ENCODE peak calls at places on chromosome 22, in eight cellular contexts. D, O, Y, T, F, V, Z and S are unnamed samples.

GRCh38 chr22:26617251-26618199 is at the start of gene CRYBB1:
- DNase-seq in D (no peak), O (peak; percentile 36), Y (no peak), T (no peak), F (peak; percentile 56), V (no peak), Z (peak; percentile 87), S (peak; percentile 56)

GRCh38 chr22:49629024-49629570 is 198.6 kb downstream of the BRD1 start:
- DNase-seq in D (no peak), O (no peak), Y (no peak), T (no peak), F (no peak), V (no peak), Z (no peak), S (no peak)

GRCh38 chr22:49752598-49753091 is 75.0 kb downstream of the BRD1 start:
- DNase-seq in D (no peak), O (no peak), Y (no peak), T (peak; percentile 22), F (no peak), V (no peak), Z (no peak), S (no peak)

GRCh38 chr22:35318346-35319215 is 18.9 kb downstream of the TOM1 start:
- DNase-seq in D (no peak), O (no peak), Y (no peak), T (no peak), F (no peak), V (no peak), Z (no peak), S (no peak)

GRCh38 chr22:49447837-49448236 is 379.8 kb downstream of the BRD1 start:
- DNase-seq in D (no peak), O (no peak), Y (no peak), T (no peak), F (no peak), V (no peak), Z (no peak), S (no peak)

GRCh38 chr22:10781571-10782403 is 4746.2 kb upstream of the OR11H1 start:
- DNase-seq in D (no peak), O (no peak), Y (no peak), T (no peak), F (no peak), V (no peak), Z (no peak), S (no peak)

GRCh38 chr22:21563912-21564311 is 3.6 kb upstream of the UBE2L3 start:
- DNase-seq in D (no peak), O (no peak), Y (no peak), T (no peak), F (no peak), V (no peak), Z (no peak), S (no peak)

GRCh38 chr22:11616811-11617210 is 3911.2 kb upstream of the OR11H1 start:
- DNase-seq in D (no peak), O (no peak), Y (no peak), T (no peak), F (no peak), V (no peak), Z (no peak), S (no peak)

GRCh38 chr22:38696606-38697005 is 4.1 kb downstream of the JOSD1 start:
- DNase-seq in D (peak; percentile 92), O (peak; percentile 92), Y (peak; percentile 88), T (no peak), F (no peak), V (no peak), Z (no peak), S (no peak)

GRCh38 chr22:21909871-21910270 is 42.4 kb upstream of the MAPK1 start:
- DNase-seq in D (no peak), O (no peak), Y (no peak), T (no peak), F (no peak), V (no peak), Z (no peak), S (no peak)

GRCh38 chr22:50317674-50318073 is 9.1 kb downstream of the DENND6B start:
- DNase-seq in D (no peak), O (no peak), Y (no peak), T (no peak), F (no peak), V (no peak), Z (no peak), S (no peak)

GRCh38 chr22:50731811-50732624 is 6.0 kb upstream of the ACR start:
- DNase-seq in D (peak; percentile 7), O (peak; percentile 31), Y (no peak), T (no peak), F (peak; percentile 42), V (peak; percentile 64), Z (peak; percentile 43), S (peak; percentile 68)

GRCh38 chr22:38614331-38615122 is 41.7 kb downstream of the FAM227A start:
- DNase-seq in D (peak; percentile 36), O (peak; percentile 59), Y (peak; percentile 22), T (no peak), F (no peak), V (no peak), Z (no peak), S (no peak)

GRCh38 chr22:33116846-33117547 is 58.8 kb upstream of the SYN3 start:
- DNase-seq in D (no peak), O (no peak), Y (no peak), T (no peak), F (no peak), V (no peak), Z (no peak), S (peak; percentile 20)

GRCh38 chr22:20036535-20037392 is 15.9 kb downstream of the TANGO2 start:
- DNase-seq in D (no peak), O (no peak), Y (no peak), T (no peak), F (no peak), V (no peak), Z (no peak), S (no peak)
- H3K4me2 ChIP-seq in D (no peak overlapping the region), O (no peak overlapping the region), Y (no peak overlapping the region), T (no peak overlapping the region), F (no peak overlapping the region), V (no peak overlapping the region), Z (no peak overlapping the region), S (no peak overlapping the region)

DNA sequence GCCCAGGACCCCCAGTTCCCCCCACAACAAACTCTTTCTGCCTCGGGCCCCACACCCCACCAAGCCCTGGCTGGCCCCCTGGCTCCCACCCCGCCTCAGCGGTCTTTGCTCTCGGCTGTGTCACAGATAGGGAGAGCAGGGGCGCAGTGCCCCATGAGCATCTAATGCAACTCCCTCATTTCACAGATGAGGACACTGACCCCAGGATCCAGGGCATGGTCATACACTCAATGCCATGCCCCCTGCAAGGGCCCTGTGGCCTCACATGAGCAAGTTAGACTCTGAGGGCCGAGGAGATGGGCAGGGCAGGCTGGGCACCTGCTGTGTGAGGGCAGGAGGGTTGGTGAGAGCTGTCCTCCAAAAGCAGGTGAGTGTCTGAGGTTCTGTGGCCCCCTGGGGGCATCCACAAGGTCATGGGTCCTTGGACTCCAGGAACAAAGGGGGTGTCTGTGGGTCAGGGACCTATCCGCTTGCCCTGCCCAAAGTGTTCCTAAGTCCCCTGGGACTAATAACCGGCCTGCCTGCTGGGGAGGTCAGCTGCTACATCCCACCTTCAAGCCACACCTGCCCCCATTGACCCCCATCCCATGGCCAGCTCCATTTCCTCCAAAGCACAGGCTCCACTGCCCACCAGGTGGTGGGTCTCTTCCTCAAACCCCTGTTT is 2.5 kb downstream of the MIF start:
- DNase-seq in D (no peak), O (no peak), Y (no peak), T (no peak), F (no peak), V (no peak), Z (no peak), S (no peak)
- TF ChIP-seq CTCF in D (no peak), O (no peak), Y (no peak), T (no peak), F (no peak), V (no peak), Z (no peak), S (no peak)

GRCh38 chr22:48080304-48081165 is 1318.1 kb downstream of the TBC1D22A start:
- DNase-seq in D (no peak), O (no peak), Y (no peak), T (no peak), F (no peak), V (no peak), Z (no peak), S (no peak)
- H3K4me2 ChIP-seq in D (no peak overlapping the region), O (no peak overlapping the region), Y (no peak overlapping the region), T (no peak overlapping the region), F (no peak overlapping the region), V (peak overlapping the region; percentile 56), Z (no peak overlapping the region), S (peak overlapping the region; percentile 52)

GRCh38 chr22:46251816-46252380 is 1.8 kb upstream of the CDPF1 start:
- DNase-seq in D (no peak), O (no peak), Y (no peak), T (no peak), F (no peak), V (no peak), Z (no peak), S (no peak)

GRCh38 chr22:46250783-46251125 is 661 bp upstream of the CDPF1 start:
- DNase-seq in D (no peak), O (no peak), Y (no peak), T (peak; percentile 40), F (peak; percentile 58), V (peak; percentile 55), Z (no peak), S (peak; percentile 27)

GRCh38 chr22:46247443-46247975 is 2.6 kb downstream of the CDPF1 start:
- DNase-seq in D (no peak), O (no peak), Y (no peak), T (no peak), F (no peak), V (no peak), Z (no peak), S (no peak)

GRCh38 chr22:46251266-46251665 is 1.2 kb upstream of the CDPF1 start:
- DNase-seq in D (no peak), O (no peak), Y (no peak), T (no peak), F (no peak), V (no peak), Z (no peak), S (no peak)

DNA sequence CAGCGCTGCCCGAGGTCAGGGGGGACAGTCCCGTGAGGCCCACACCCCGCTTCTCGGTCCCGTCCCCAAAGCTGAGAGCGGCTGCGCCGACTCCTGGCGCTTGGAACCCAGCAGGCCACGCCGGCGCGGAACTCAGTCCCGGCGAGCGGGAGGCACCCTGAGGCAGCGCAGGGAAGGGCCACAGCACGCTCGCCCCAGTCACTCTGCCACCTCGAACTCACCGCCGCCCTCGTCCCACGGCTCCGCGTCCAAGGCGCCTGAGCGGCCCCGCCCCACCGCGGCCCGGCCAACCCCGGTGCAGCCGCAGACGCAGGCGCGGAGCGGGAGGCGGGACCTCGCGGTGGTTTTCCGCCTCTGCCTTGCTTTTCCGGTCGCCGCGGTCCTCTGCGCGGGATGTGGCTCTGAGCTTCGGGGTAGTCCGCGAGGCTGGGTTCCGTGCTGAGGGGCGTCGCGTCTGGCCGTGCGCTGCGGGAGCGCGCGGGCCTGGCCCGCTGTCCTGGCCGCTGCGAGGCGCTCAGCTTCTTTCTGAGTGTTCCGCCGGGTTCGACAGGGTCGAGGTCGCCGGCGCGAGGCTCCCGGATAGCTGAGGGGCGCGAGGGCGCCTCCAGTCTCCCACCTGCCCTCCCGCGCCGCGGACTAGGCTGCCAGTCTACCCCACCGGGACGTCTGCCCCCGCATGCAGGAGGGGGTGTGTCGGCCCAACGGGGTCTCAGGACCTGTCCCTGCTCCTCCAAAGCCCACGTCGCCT is at the start of gene CDPF1:
- DNase-seq in D (peak; percentile 83), O (peak; percentile 75), Y (peak; percentile 72), T (peak; percentile 83), F (peak; percentile 85), V (peak; percentile 95), Z (peak; percentile 90), S (peak; percentile 90)
- TF ChIP-seq CTCF in D (no peak), O (peak; percentile 1), Y (no peak), T (no peak), F (no peak), V (peak; percentile 20), Z (no peak), S (peak; percentile 30)